ENCODE peak calls at places on chromosome 21, in eight cellular contexts. X is H9, P is SJSA1, B is tibial artery, Z is AG04450, K is HCT116, G is astrocyte, T is HL-60. C is an unnamed sample.

GRCh38 chr21:33980276-33980916 is 64.8 kb upstream of the ATP5PO start:
- DNase-seq in X (no peak), P (no peak), B (no peak), Z (no peak), K (no peak), G (no peak), T (peak; percentile 80), C (no peak)

GRCh38 chr21:35716886-35717285 is 343.4 kb downstream of the SETD4 start:
- DNase-seq in X (no peak), P (no peak), B (no peak), Z (no peak), K (no peak), G (no peak), T (no peak), C (no peak)

GRCh38 chr21:31875424-31876097 is 2.7 kb downstream of the HUNK start:
- DNase-seq in X (no peak), P (no peak), B (no peak), Z (no peak), K (no peak), G (no peak), T (no peak), C (no peak)

GRCh38 chr21:34073749-34074282 is 438 bp downstream of the MRPS6 start:
- DNase-seq in X (no peak), P (no peak), B (no peak), Z (no peak), K (no peak), G (no peak), T (peak; percentile 19), C (no peak)

GRCh38 chr21:31262728-31263127 is 81.3 kb downstream of the TIAM1 start:
- DNase-seq in X (no peak), P (no peak), B (no peak), Z (no peak), K (no peak), G (no peak), T (no peak), C (no peak)

GRCh38 chr21:40681164-40681859 is 165.6 kb downstream of the DSCAM start:
- DNase-seq in X (no peak), P (no peak), B (no peak), Z (no peak), K (no peak), G (no peak), T (no peak), C (no peak)

GRCh38 chr21:36846624-36847023 is 119.8 kb downstream of the HLCS start:
- DNase-seq in X (no peak), P (peak; percentile 60), B (no peak), Z (no peak), K (no peak), G (no peak), T (no peak), C (no peak)

GRCh38 chr21:33229776-33230517 is at the start of gene IFNAR2:
- DNase-seq in X (peak; percentile 85), P (peak; percentile 66), B (peak; percentile 84), Z (no peak), K (peak; percentile 18), G (no peak), T (peak; percentile 64), C (peak; percentile 70)

GRCh38 chr21:33071878-33072306 is 2.0 kb downstream of the OLIG1 start:
- DNase-seq in X (peak; percentile 48), P (no peak), B (no peak), Z (no peak), K (no peak), G (peak; percentile 2), T (peak; percentile 24), C (no peak)

GRCh38 chr21:46234436-46234950 is 5.9 kb upstream of the LSS start:
- DNase-seq in X (no peak), P (no peak), B (no peak), Z (no peak), K (no peak), G (no peak), T (no peak), C (no peak)

GRCh38 chr21:36203603-36203889 is 46.9 kb downstream of the DOP1B start:
- DNase-seq in X (no peak), P (peak; percentile 70), B (no peak), Z (peak; percentile 64), K (peak; percentile 59), G (peak; percentile 87), T (no peak), C (peak; percentile 43)

GRCh38 chr21:45405271-45405818 is 380 bp downstream of the COL18A1 start:
- DNase-seq in X (no peak), P (no peak), B (peak; percentile 79), Z (no peak), K (no peak), G (no peak), T (no peak), C (no peak)

GRCh38 chr21:44485254-44485793 is 30.0 kb downstream of the LRRC3 start:
- DNase-seq in X (peak; percentile 94), P (no peak), B (no peak), Z (no peak), K (peak; percentile 46), G (no peak), T (no peak), C (no peak)

GRCh38 chr21:31218830-31219608 is 125.0 kb downstream of the TIAM1 start:
- DNase-seq in X (no peak), P (peak; percentile 46), B (peak; percentile 64), Z (no peak), K (peak; percentile 22), G (peak; percentile 61), T (no peak), C (no peak)

GRCh38 chr21:36207577-36208320 is 51.1 kb downstream of the DOP1B start:
- DNase-seq in X (no peak), P (no peak), B (no peak), Z (no peak), K (no peak), G (peak; percentile 87), T (no peak), C (no peak)

GRCh38 chr21:17390575-17390974 is 122.3 kb upstream of the CXADR start:
- DNase-seq in X (no peak), P (no peak), B (no peak), Z (no peak), K (no peak), G (no peak), T (no peak), C (no peak)
- H3K27ac ChIP-seq in X (no peak overlapping the region), P (no peak overlapping the region), B (no peak overlapping the region), Z (no peak overlapping the region), K (no peak overlapping the region), G (no peak overlapping the region), T (no peak overlapping the region), C (no peak overlapping the region)

DNA sequence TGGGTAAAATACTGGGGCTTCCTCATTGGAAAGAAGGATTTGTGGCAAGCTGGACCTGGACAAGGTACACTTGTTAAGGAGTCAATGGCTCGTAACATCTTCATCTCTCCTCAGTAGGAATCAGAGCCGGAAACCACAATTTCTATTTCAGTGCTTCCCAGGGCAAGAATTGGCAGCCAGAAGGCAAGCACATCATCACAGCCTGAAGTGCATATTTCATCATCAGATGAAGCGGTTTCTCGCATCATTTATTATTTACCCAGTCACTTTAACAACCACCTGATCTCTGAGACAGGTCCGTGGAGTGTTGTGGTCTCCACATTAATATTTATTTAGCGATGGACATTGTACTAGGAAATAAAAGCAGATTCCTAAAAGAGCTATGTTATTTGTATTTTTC is 55.0 kb downstream of the KCNJ15 start:
- DNase-seq in X (no peak), P (no peak), B (no peak), Z (no peak), K (no peak), G (peak; percentile 64), T (no peak), C (no peak)
- H3K27ac ChIP-seq in X (no peak overlapping the region), P (no peak overlapping the region), B (no peak overlapping the region), Z (no peak overlapping the region), K (no peak overlapping the region), G (no peak overlapping the region), T (no peak overlapping the region), C (no peak overlapping the region)

GRCh38 chr21:42321845-42322244 is 6.6 kb upstream of the TFF3 start:
- DNase-seq in X (no peak), P (no peak), B (no peak), Z (no peak), K (no peak), G (no peak), T (no peak), C (no peak)
- H3K27ac ChIP-seq in X (no peak overlapping the region), P (no peak overlapping the region), B (no peak overlapping the region), Z (no peak overlapping the region), K (no peak overlapping the region), G (no peak overlapping the region), T (no peak overlapping the region), C (no peak overlapping the region)

DNA sequence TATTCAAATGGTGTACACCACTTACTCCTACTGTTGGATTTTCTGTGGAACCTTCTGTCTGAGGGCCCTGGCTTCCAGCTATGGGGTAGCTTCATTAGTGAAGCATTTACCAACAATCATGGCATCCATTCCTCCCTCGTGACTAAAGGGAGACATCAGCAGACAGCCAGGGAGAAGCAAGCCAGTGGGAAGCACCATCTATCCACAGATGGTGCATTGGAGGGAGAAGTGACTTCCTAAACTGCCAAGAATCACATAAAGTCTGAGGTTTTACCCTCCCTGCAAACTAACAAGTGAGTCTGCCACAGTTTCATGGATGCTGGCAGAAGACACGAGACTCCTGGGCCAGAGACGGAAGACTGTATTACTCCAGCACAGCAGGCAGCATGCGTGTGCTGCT is 31.4 kb downstream of the UMODL1 start:
- DNase-seq in X (no peak), P (no peak), B (no peak), Z (no peak), K (no peak), G (no peak), T (no peak), C (no peak)
- H3K27ac ChIP-seq in X (no peak overlapping the region), P (peak overlapping the region; percentile 42), B (no peak overlapping the region), Z (peak overlapping the region; percentile 31), K (no peak overlapping the region), G (no peak overlapping the region), T (no peak overlapping the region), C (no peak overlapping the region)

C was measured in caudate nucleus.